ENCODE peak calls at places on chromosomes 11 and 22, in six cellular contexts. One of them, this sample, is unnamed.

GRCh38 chr11:68677432-68677831 is 6.9 kb upstream of the GAL start:
- DNase-seq in pulmonary artery endothelial cell: peak; percentile 29
- DNase-seq in COR-L47: no peak
- DNase-seq in stimulated activated CD4-positive, alpha-beta T cell treated with anti-CD3 and anti-CD28 coated beads, Interleukin-12 subunit alpha, Interleukin-12 subunit beta, amount 100 ng/mL, for 48 hours: no peak
- DNase-seq in LoVo: peak; percentile 52
- DNase-seq in SK-MEL-5: no peak
- DNase-seq in this sample: no peak

GRCh38 chr11:120404495-120404894 is 68.3 kb downstream of the ARHGEF12 start:
- DNase-seq in pulmonary artery endothelial cell: peak; percentile 22
- DNase-seq in COR-L47: no peak
- DNase-seq in stimulated activated CD4-positive, alpha-beta T cell treated with anti-CD3 and anti-CD28 coated beads, Interleukin-12 subunit alpha, Interleukin-12 subunit beta, amount 100 ng/mL, for 48 hours: no peak
- DNase-seq in LoVo: no peak
- DNase-seq in SK-MEL-5: no peak
- DNase-seq in this sample: no peak

GRCh38 chr22:22380098-22381030 is 128.2 kb downstream of the ZNF280B start:
- DNase-seq in COR-L47: no peak
- DNase-seq in LoVo: no peak
- DNase-seq in stimulated activated CD4-positive, alpha-beta T cell treated with anti-CD3 and anti-CD28 coated beads, Interleukin-12 subunit alpha, Interleukin-12 subunit beta, amount 100 ng/mL, for 48 hours: no peak
- DNase-seq in SK-MEL-5: peak; percentile 32
- DNase-seq in pulmonary artery endothelial cell: no peak
- DNase-seq in this sample: no peak

GRCh38 chr22:40739723-40740122 is 60.4 kb downstream of the MCHR1 start:
- DNase-seq in stimulated activated CD4-positive, alpha-beta T cell treated with anti-CD3 and anti-CD28 coated beads, Interleukin-12 subunit alpha, Interleukin-12 subunit beta, amount 100 ng/mL, for 48 hours: no peak
- DNase-seq in LoVo: no peak
- DNase-seq in COR-L47: no peak
- DNase-seq in pulmonary artery endothelial cell: no peak
- DNase-seq in SK-MEL-5: no peak
- DNase-seq in this sample: no peak

GRCh38 chr11:34259087-34259486 is 98.7 kb downstream of the ABTB2 start:
- DNase-seq in LoVo: no peak
- DNase-seq in SK-MEL-5: no peak
- DNase-seq in COR-L47: no peak
- DNase-seq in stimulated activated CD4-positive, alpha-beta T cell treated with anti-CD3 and anti-CD28 coated beads, Interleukin-12 subunit alpha, Interleukin-12 subunit beta, amount 100 ng/mL, for 48 hours: no peak
- DNase-seq in pulmonary artery endothelial cell: no peak
- DNase-seq in this sample: no peak

GRCh38 chr11:130561441-130561881 is 113.0 kb downstream of the ADAMTS15 start:
- DNase-seq in pulmonary artery endothelial cell: no peak
- DNase-seq in COR-L47: no peak
- DNase-seq in SK-MEL-5: no peak
- DNase-seq in stimulated activated CD4-positive, alpha-beta T cell treated with anti-CD3 and anti-CD28 coated beads, Interleukin-12 subunit alpha, Interleukin-12 subunit beta, amount 100 ng/mL, for 48 hours: no peak
- DNase-seq in LoVo: no peak
- DNase-seq in this sample: no peak

GRCh38 chr11:17594686-17595192 is 47.7 kb downstream of the OTOG start:
- DNase-seq in SK-MEL-5: no peak
- DNase-seq in LoVo: no peak
- DNase-seq in stimulated activated CD4-positive, alpha-beta T cell treated with anti-CD3 and anti-CD28 coated beads, Interleukin-12 subunit alpha, Interleukin-12 subunit beta, amount 100 ng/mL, for 48 hours: no peak
- DNase-seq in pulmonary artery endothelial cell: no peak
- DNase-seq in COR-L47: no peak
- DNase-seq in this sample: no peak

GRCh38 chr11:123052884-123053721 is 8.8 kb downstream of the HSPA8 start:
- DNase-seq in COR-L47: no peak
- DNase-seq in pulmonary artery endothelial cell: no peak
- DNase-seq in stimulated activated CD4-positive, alpha-beta T cell treated with anti-CD3 and anti-CD28 coated beads, Interleukin-12 subunit alpha, Interleukin-12 subunit beta, amount 100 ng/mL, for 48 hours: no peak
- DNase-seq in LoVo: no peak
- DNase-seq in SK-MEL-5: no peak
- DNase-seq in this sample: no peak

GRCh38 chr11:76830639-76831312 is 29.9 kb upstream of the ACER3 start:
- DNase-seq in pulmonary artery endothelial cell: no peak
- DNase-seq in COR-L47: peak; percentile 28
- DNase-seq in LoVo: no peak
- DNase-seq in stimulated activated CD4-positive, alpha-beta T cell treated with anti-CD3 and anti-CD28 coated beads, Interleukin-12 subunit alpha, Interleukin-12 subunit beta, amount 100 ng/mL, for 48 hours: no peak
- DNase-seq in SK-MEL-5: no peak
- DNase-seq in this sample: no peak

GRCh38 chr11:14054708-14055107 is 92.2 kb downstream of the SPON1 start:
- DNase-seq in LoVo: no peak
- DNase-seq in pulmonary artery endothelial cell: no peak
- DNase-seq in COR-L47: no peak
- DNase-seq in stimulated activated CD4-positive, alpha-beta T cell treated with anti-CD3 and anti-CD28 coated beads, Interleukin-12 subunit alpha, Interleukin-12 subunit beta, amount 100 ng/mL, for 48 hours: no peak
- DNase-seq in SK-MEL-5: no peak
- DNase-seq in this sample: no peak

GRCh38 chr22:24894220-24894975 is 52.1 kb downstream of the LHFPL7 start:
- DNase-seq in LoVo: peak; percentile 92
- DNase-seq in COR-L47: peak; percentile 89
- DNase-seq in pulmonary artery endothelial cell: peak; percentile 92
- DNase-seq in SK-MEL-5: no peak
- DNase-seq in stimulated activated CD4-positive, alpha-beta T cell treated with anti-CD3 and anti-CD28 coated beads, Interleukin-12 subunit alpha, Interleukin-12 subunit beta, amount 100 ng/mL, for 48 hours: no peak
- DNase-seq in this sample: peak; percentile 70

GRCh38 chr11:86162257-86162656 is 82.3 kb upstream of the EED start:
- DNase-seq in LoVo: no peak
- DNase-seq in SK-MEL-5: no peak
- DNase-seq in pulmonary artery endothelial cell: no peak
- DNase-seq in COR-L47: no peak
- DNase-seq in stimulated activated CD4-positive, alpha-beta T cell treated with anti-CD3 and anti-CD28 coated beads, Interleukin-12 subunit alpha, Interleukin-12 subunit beta, amount 100 ng/mL, for 48 hours: no peak
- DNase-seq in this sample: no peak